ENCODE peak calls at places on chromosomes 1 and 21, in ten cellular contexts. Z is brain microvascular endothelial cell; N is nephron progenitor cell; Y is GM13976; C is activated CD8-positive, alpha-beta T cell treated with anti-CD3 and anti-CD28 coated beads for 36 hours; R is GM20000; Q is neural progenitor cell; B is A549; L is breast epithelium; P is B cell. E is an unnamed sample.

GRCh38 chr1:28295936-28296335 is 32.9 kb upstream of the MED18 start:
- DNase-seq in C (no peak), Y (no peak), R (no peak), P (no peak), Z (no peak), L (no peak), Q (no peak), B (no peak), N (no peak), E (no peak)

GRCh38 chr1:81604982-81605381 is 195.8 kb upstream of the ADGRL2 start:
- DNase-seq in R (no peak), Z (no peak), B (no peak), Q (no peak), P (no peak), C (no peak), N (no peak), L (no peak), Y (no peak), E (no peak)

GRCh38 chr1:78603206-78603605 is 17.0 kb upstream of the IFI44L start:
- DNase-seq in Q (no peak), Y (no peak), P (no peak), C (no peak), R (no peak), Z (no peak), N (no peak), L (no peak), B (no peak), E (no peak)

GRCh38 chr1:204400893-204401510 is 10.6 kb downstream of the PPP1R15B start:
- DNase-seq in B (no peak), C (no peak), P (no peak), Z (no peak), R (no peak), N (no peak), L (no peak), Q (no peak), Y (no peak), E (no peak)

GRCh38 chr1:210500831-210501230 is 172.1 kb downstream of the HHAT start:
- DNase-seq in N (no peak), B (no peak), L (no peak), Z (no peak), C (no peak), P (no peak), Q (no peak), R (no peak), Y (no peak), E (no peak)

GRCh38 chr1:162682013-162682419 is 49.8 kb downstream of the DDR2 start:
- DNase-seq in Y (no peak), Z (no peak), R (no peak), N (no peak), P (no peak), Q (no peak), L (no peak), B (no peak), C (no peak), E (no peak)

GRCh38 chr1:168470821-168471473 is 72.8 kb downstream of the XCL2 start:
- DNase-seq in R (no peak), L (no peak), N (no peak), Q (no peak), Z (peak), P (no peak), C (no peak), Y (no peak), B (peak), E (no peak)

GRCh38 chr1:33182896-33183295 is 1.1 kb upstream of the TRIM62 start:
- DNase-seq in C (no peak), N (no peak), R (peak), L (no peak), Z (no peak), Y (no peak), P (no peak), B (no peak), Q (no peak), E (no peak)

GRCh38 chr1:203028784-203029553 is 2.7 kb downstream of the PPFIA4 start:
- DNase-seq in Q (no peak), Y (no peak), C (no peak), R (peak), L (no peak), Z (no peak), N (no peak), B (no peak), P (no peak), E (peak)

GRCh38 chr1:94325379-94326302 is 88.3 kb upstream of the ARHGAP29 start:
- DNase-seq in B (peak), R (no peak), L (no peak), N (no peak), C (no peak), Y (no peak), Z (peak), Q (no peak), P (no peak), E (no peak)

GRCh38 chr21:35989185-35989735 is 71.1 kb downstream of the SETD4 start:
- DNase-seq in B (no peak), Z (no peak), P (no peak), Q (no peak), N (no peak), C (no peak), Y (no peak), R (no peak), L (no peak), E (no peak)

GRCh38 chr1:228276361-228276831 is 68.6 kb downstream of the OBSCN start:
- DNase-seq in P (peak), Y (no peak), C (no peak), R (no peak), N (no peak), B (no peak), Q (no peak), Z (no peak), L (peak), E (no peak)

GRCh38 chr1:61056674-61057439 is 25.5 kb upstream of the NFIA start:
- DNase-seq in N (peak), B (no peak), Q (peak), R (no peak), Y (no peak), Z (peak), L (no peak), C (peak), P (no peak), E (no peak)

GRCh38 chr1:162283657-162284056 is 93.0 kb downstream of the SPATA46 start:
- DNase-seq in R (no peak), Y (no peak), P (no peak), N (no peak), B (no peak), Q (no peak), C (no peak), L (no peak), Z (no peak), E (no peak)

GRCh38 chr1:56831874-56832693 is 12.9 kb upstream of the FYB2 start:
- DNase-seq in Y (peak), B (peak), P (peak), Q (peak), Z (peak), C (peak), L (peak), N (peak), R (peak), E (peak)

GRCh38 chr1:87334351-87335174 is 5.9 kb downstream of the LMO4 start:
- DNase-seq in C (peak), Y (peak), P (no peak), B (no peak), R (peak), Q (peak), N (peak), Z (no peak), L (no peak), E (peak)

GRCh38 chr1:218259800-218260199 is 25.3 kb upstream of the RRP15 start:
- DNase-seq in C (peak), B (peak), Z (no peak), R (peak), L (no peak), P (no peak), Q (peak), N (peak), Y (no peak), E (peak)

GRCh38 chr1:153288634-153289275 is 24.0 kb downstream of the PGLYRP3 start:
- DNase-seq in L (no peak), N (peak), C (peak), Z (no peak), P (no peak), Y (peak), Q (no peak), B (peak), R (peak), E (peak)

GRCh38 chr1:3074297-3074741 is 5.3 kb downstream of the PRDM16 start:
- DNase-seq in P (no peak), B (no peak), C (no peak), Y (no peak), N (no peak), Z (no peak), R (no peak), L (no peak), Q (peak), E (no peak)

GRCh38 chr1:54461731-54462596 is 55.8 kb upstream of the SSBP3 start:
- DNase-seq in R (no peak), Z (no peak), Y (no peak), Q (no peak), N (peak), C (no peak), B (no peak), P (no peak), L (no peak), E (no peak)

GRCh38 chr1:65001238-65001792 is 35.0 kb upstream of the JAK1 start:
- DNase-seq in P (peak), C (peak), L (no peak), Z (peak), Y (peak), B (no peak), N (peak), R (peak), Q (peak), E (peak)

GRCh38 chr1:42961560-42962091 is 3.0 kb upstream of the SLC2A1 start:
- DNase-seq in P (no peak), C (no peak), Z (no peak), N (no peak), B (no peak), Y (no peak), R (no peak), L (no peak), Q (no peak), E (no peak)

GRCh38 chr1:56029329-56030003 is 549.9 kb downstream of the PLPP3 start:
- DNase-seq in P (no peak), Q (no peak), B (no peak), L (no peak), C (no peak), Z (no peak), R (no peak), N (no peak), Y (no peak), E (no peak)

GRCh38 chr1:5448486-5448885 is 543.7 kb downstream of the NPHP4 start:
- DNase-seq in Y (no peak), B (no peak), L (no peak), P (no peak), Z (no peak), Q (peak), R (no peak), C (peak), N (no peak), E (no peak)
- TF ChIP-seq CTCF in Y (no peak), B (no peak), L (no peak), P (no peak), Z (no peak), Q (peak), R (no peak), C (peak), N (no peak), E (no peak)

GRCh38 chr1:15937706-15938168 is 38.2 kb downstream of the ZBTB17 start:
- DNase-seq in C (no peak), N (no peak), L (no peak), Q (no peak), B (no peak), Y (peak), P (no peak), Z (no peak), R (no peak), E (peak)
- TF ChIP-seq CTCF in C (no peak), N (no peak), L (no peak), Q (no peak), B (no peak), Y (no peak), P (no peak), Z (peak), R (peak), E (peak)

DNA sequence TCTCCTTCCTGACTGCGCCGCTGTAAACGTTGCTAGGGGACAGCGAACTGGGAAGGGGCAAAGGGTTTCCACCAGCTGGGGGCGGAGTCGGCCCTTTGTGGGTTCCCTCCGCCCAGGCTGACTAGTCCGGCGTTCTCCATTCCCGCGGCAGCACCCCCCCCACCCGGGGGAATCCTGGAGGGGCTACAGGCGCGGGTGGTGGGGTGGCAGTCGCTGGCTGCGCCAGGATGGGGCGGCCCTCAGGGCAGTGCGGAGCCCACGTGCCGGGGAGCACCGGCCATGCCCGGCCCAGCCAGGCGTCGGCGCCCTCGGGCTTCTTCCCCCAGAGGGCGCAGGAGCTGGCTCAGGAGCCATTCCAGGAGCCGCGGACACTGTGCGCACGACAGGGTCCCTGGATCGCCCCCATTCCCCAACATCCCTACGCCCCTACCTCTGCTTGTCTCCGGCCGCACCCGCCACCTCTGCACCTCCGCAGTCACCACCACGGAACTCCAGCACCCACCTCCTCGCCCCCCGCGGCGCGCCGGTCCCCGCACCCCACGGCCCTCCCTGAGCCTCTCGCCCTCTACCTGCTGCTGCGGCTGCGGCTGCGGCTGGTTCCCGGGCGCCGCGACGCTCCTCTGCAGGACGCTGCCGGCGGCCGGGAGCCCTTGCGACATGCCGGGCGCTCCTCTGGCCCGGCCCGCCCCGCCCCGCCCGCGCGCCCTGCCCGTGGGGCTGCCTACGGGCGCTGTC is 369 bp downstream of the BATF3 start:
- DNase-seq in N (peak), Q (peak), L (no peak), P (no peak), R (peak), Z (no peak), C (peak), B (peak), Y (peak), E (peak)
- TF ChIP-seq CTCF in N (no peak), Q (peak), L (no peak), P (peak), R (peak), Z (peak), C (peak), B (peak), Y (peak), E (peak)

DNA sequence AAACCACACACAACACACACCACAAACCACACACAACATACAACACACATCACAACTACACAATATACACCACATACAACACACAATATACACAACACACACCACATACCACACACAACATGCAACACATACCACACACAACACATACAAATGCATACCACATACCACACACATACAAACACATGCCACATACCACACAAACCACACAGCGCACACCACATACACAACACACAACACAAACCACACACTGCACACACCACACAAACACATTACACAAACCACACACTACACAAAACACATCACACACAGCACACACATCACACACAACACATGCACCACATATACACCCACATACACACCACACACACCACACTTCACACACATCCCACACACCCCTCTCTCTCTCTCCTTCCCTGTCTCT is 108.4 kb downstream of the ETS2 start:
- DNase-seq in P (no peak), C (no peak), Q (no peak), L (no peak), R (no peak), N (no peak), Y (no peak), Z (no peak), B (no peak), E (no peak)
- TF ChIP-seq CTCF in P (no peak), C (no peak), Q (no peak), L (no peak), R (no peak), N (no peak), Y (no peak), Z (no peak), B (no peak), E (no peak)

GRCh38 chr1:72281144-72281543 is 1.2 kb downstream of the NEGR1 start:
- DNase-seq in B (no peak), P (peak), Y (no peak), R (no peak), C (no peak), Q (no peak), L (no peak), Z (no peak), N (peak), E (no peak)

GRCh38 chr1:72282271-72282656 is at the start of gene NEGR1:
- DNase-seq in L (peak), Q (peak), R (peak), P (no peak), N (peak), C (peak), Z (peak), B (no peak), Y (no peak), E (no peak)

GRCh38 chr1:72280131-72280530 is 2.2 kb downstream of the NEGR1 start:
- DNase-seq in N (no peak), Q (no peak), B (no peak), C (no peak), L (no peak), P (no peak), R (no peak), Z (no peak), Y (no peak), E (no peak)

GRCh38 chr1:72281637-72282270 is 585 bp downstream of the NEGR1 start:
- DNase-seq in L (no peak), B (no peak), C (peak), P (peak), N (no peak), R (no peak), Y (no peak), Q (no peak), Z (no peak), E (no peak)

DNA sequence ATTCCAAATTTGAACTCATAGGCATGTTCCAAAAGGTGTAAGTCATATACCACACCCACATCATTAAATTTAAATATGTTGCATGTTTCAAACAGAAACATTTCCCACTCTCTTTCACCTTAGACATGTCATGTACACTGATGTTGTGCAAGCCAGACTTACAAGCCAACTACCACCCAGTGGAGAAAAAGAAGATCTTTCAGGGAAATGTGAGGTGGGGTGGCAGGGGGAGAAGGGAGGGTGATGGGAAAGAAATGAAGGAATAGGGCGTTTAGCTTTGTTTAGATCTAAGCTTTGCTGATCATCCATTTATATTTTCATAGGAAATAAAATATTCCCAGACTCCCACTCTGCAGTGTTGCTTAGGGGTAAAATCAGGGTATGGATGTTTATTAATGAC is 1.6 kb downstream of the NEGR1 start:
- DNase-seq in B (no peak), R (no peak), Y (no peak), L (no peak), Q (no peak), Z (no peak), N (no peak), C (no peak), P (no peak), E (no peak)
- TF ChIP-seq CTCF in B (no peak), R (no peak), Y (no peak), L (no peak), Q (no peak), Z (peak), N (no peak), C (no peak), P (no peak), E (no peak)

GRCh38 chr1:63623952-63624351 is 30.7 kb downstream of the PGM1 start:
- DNase-seq in Y (no peak), C (no peak), P (no peak), L (no peak), Z (no peak), Q (peak), R (no peak), N (no peak), B (no peak), E (no peak)

GRCh38 chr1:63621698-63622097 is 28.5 kb downstream of the PGM1 start:
- DNase-seq in N (no peak), L (no peak), Y (no peak), R (no peak), C (no peak), B (no peak), Z (no peak), P (no peak), Q (no peak), E (no peak)

GRCh38 chr1:63622847-63623566 is 29.8 kb downstream of the PGM1 start:
- DNase-seq in B (no peak), Y (no peak), C (no peak), R (no peak), Q (peak), N (no peak), L (no peak), P (no peak), Z (no peak), E (no peak)

GRCh38 chr1:63626222-63626621 is 33.0 kb downstream of the PGM1 start:
- DNase-seq in Q (no peak), Y (no peak), P (no peak), L (no peak), R (no peak), N (no peak), B (no peak), Z (no peak), C (no peak), E (no peak)

GRCh38 chr1:63624911-63625310 is 31.7 kb downstream of the PGM1 start:
- DNase-seq in C (no peak), P (no peak), R (no peak), Z (peak), N (no peak), B (peak), L (no peak), Y (no peak), Q (no peak), E (no peak)
- TF ChIP-seq CTCF in C (no peak), P (no peak), R (no peak), Z (peak), N (no peak), B (no peak), L (no peak), Y (no peak), Q (no peak), E (no peak)

GRCh38 chr1:200784576-200784975 is 45.9 kb downstream of the CAMSAP2 start:
- DNase-seq in L (no peak), C (no peak), R (no peak), Y (no peak), Q (no peak), N (no peak), B (no peak), Z (no peak), P (no peak), E (no peak)

GRCh38 chr1:200787896-200788387 is 49.2 kb downstream of the CAMSAP2 start:
- DNase-seq in Y (no peak), Z (no peak), P (no peak), L (no peak), R (no peak), C (no peak), B (no peak), Q (no peak), N (no peak), E (no peak)

GRCh38 chr1:200780545-200781444 is 42.1 kb downstream of the CAMSAP2 start:
- DNase-seq in N (no peak), Q (peak), C (no peak), L (no peak), R (no peak), P (no peak), Y (no peak), B (no peak), Z (no peak), E (no peak)

GRCh38 chr1:200783926-200784325 is 45.2 kb downstream of the CAMSAP2 start:
- DNase-seq in Y (no peak), R (no peak), L (no peak), Z (no peak), Q (no peak), C (no peak), P (no peak), N (no peak), B (no peak), E (no peak)

GRCh38 chr1:200786792-200787191 is 48.1 kb downstream of the CAMSAP2 start:
- DNase-seq in P (no peak), R (no peak), L (no peak), Y (no peak), C (no peak), B (no peak), Q (no peak), N (no peak), Z (no peak), E (no peak)
- TF ChIP-seq CTCF in P (no peak), R (no peak), L (no peak), Y (no peak), C (no peak), B (no peak), Q (no peak), N (no peak), Z (no peak), E (no peak)

GRCh38 chr1:116404699-116405098 is 31.7 kb downstream of the ATP1A1 start:
- DNase-seq in Q (no peak), P (no peak), N (no peak), B (no peak), Y (no peak), Z (no peak), C (no peak), R (no peak), L (no peak), E (no peak)
- TF ChIP-seq CTCF in Q (no peak), P (no peak), N (no peak), B (no peak), Y (no peak), Z (no peak), C (no peak), R (no peak), L (no peak), E (no peak)

GRCh38 chr1:58013237-58013636 is 533.3 kb downstream of the OMA1 start:
- DNase-seq in Q (peak), R (no peak), L (no peak), Z (no peak), N (peak), C (peak), Y (no peak), P (no peak), B (no peak), E (no peak)
- TF ChIP-seq CTCF in Q (peak), R (peak), L (no peak), Z (no peak), N (peak), C (no peak), Y (no peak), P (no peak), B (no peak), E (peak)

E was measured in GM10248.